ENCODE peak calls at places on chromosomes 1 and 21, in seven cellular contexts. One of them, this sample, is unnamed.

GRCh38 chr1:24952413-24952841 is 22.4 kb upstream of the RUNX3 start:
- DNase-seq in cardiac muscle cell: no peak
- DNase-seq in uterus: no peak
- DNase-seq in WTC11: no peak
- DNase-seq in stomach: no peak
- DNase-seq in choroid plexus epithelial cell: no peak
- DNase-seq in GM10248: no peak
- DNase-seq in this sample: no peak

GRCh38 chr1:67540025-67540732 is 110.0 kb upstream of the SERBP1 start:
- DNase-seq in cardiac muscle cell: no peak
- DNase-seq in uterus: no peak
- DNase-seq in WTC11: no peak
- DNase-seq in stomach: peak; percentile 59
- DNase-seq in choroid plexus epithelial cell: no peak
- DNase-seq in GM10248: no peak
- DNase-seq in this sample: no peak

GRCh38 chr1:203769505-203770343 is 4.7 kb downstream of the LAX1 start:
- DNase-seq in cardiac muscle cell: peak; percentile 96
- DNase-seq in uterus: peak; percentile 74
- DNase-seq in WTC11: no peak
- DNase-seq in stomach: peak; percentile 74
- DNase-seq in choroid plexus epithelial cell: peak; percentile 83
- DNase-seq in GM10248: no peak
- DNase-seq in this sample: no peak

GRCh38 chr1:221708076-221708571 is 33.8 kb downstream of the DUSP10 start:
- DNase-seq in cardiac muscle cell: peak; percentile 55
- DNase-seq in uterus: no peak
- DNase-seq in WTC11: no peak
- DNase-seq in stomach: no peak
- DNase-seq in choroid plexus epithelial cell: peak; percentile 73
- DNase-seq in GM10248: peak; percentile 57
- DNase-seq in this sample: no peak

GRCh38 chr1:95223110-95223509 is 10.9 kb upstream of the RWDD3 start:
- DNase-seq in cardiac muscle cell: peak; percentile 77
- DNase-seq in uterus: no peak
- DNase-seq in WTC11: no peak
- DNase-seq in stomach: no peak
- DNase-seq in choroid plexus epithelial cell: peak; percentile 60
- DNase-seq in GM10248: no peak
- DNase-seq in this sample: no peak

GRCh38 chr1:26541816-26542711 is 12.5 kb downstream of the RPS6KA1 start:
- DNase-seq in cardiac muscle cell: peak; percentile 98
- DNase-seq in uterus: peak; percentile 47
- DNase-seq in WTC11: peak; percentile 73
- DNase-seq in stomach: peak; percentile 65
- DNase-seq in choroid plexus epithelial cell: peak; percentile 87
- DNase-seq in GM10248: peak; percentile 91
- DNase-seq in this sample: no peak

GRCh38 chr1:10586125-10586524 is 111.4 kb downstream of the PEX14 start:
- DNase-seq in cardiac muscle cell: no peak
- DNase-seq in uterus: no peak
- DNase-seq in WTC11: no peak
- DNase-seq in stomach: no peak
- DNase-seq in choroid plexus epithelial cell: no peak
- DNase-seq in GM10248: no peak
- DNase-seq in this sample: no peak

GRCh38 chr1:183830389-183830788 is 25.5 kb downstream of the RGL1 start:
- DNase-seq in cardiac muscle cell: no peak
- DNase-seq in uterus: no peak
- DNase-seq in WTC11: no peak
- DNase-seq in stomach: no peak
- DNase-seq in choroid plexus epithelial cell: no peak
- DNase-seq in GM10248: no peak
- DNase-seq in this sample: no peak

GRCh38 chr1:34786521-34787325 is 5.7 kb downstream of the GJB3 start:
- DNase-seq in cardiac muscle cell: peak; percentile 83
- DNase-seq in uterus: peak; percentile 43
- DNase-seq in WTC11: peak; percentile 79
- DNase-seq in stomach: peak; percentile 84
- DNase-seq in choroid plexus epithelial cell: peak; percentile 87
- DNase-seq in GM10248: peak; percentile 81
- DNase-seq in this sample: no peak

GRCh38 chr21:42807938-42808613 is 71.3 kb downstream of the WDR4 start:
- DNase-seq in cardiac muscle cell: no peak
- DNase-seq in uterus: no peak
- DNase-seq in WTC11: no peak
- DNase-seq in stomach: no peak
- DNase-seq in choroid plexus epithelial cell: no peak
- DNase-seq in GM10248: no peak
- DNase-seq in this sample: peak; percentile 51

GRCh38 chr1:155273134-155273982 is at the start of gene CLK2:
- DNase-seq in cardiac muscle cell: peak; percentile 98
- DNase-seq in uterus: peak; percentile 91
- DNase-seq in WTC11: peak; percentile 98
- DNase-seq in stomach: peak; percentile 95
- DNase-seq in choroid plexus epithelial cell: peak; percentile 95
- DNase-seq in GM10248: peak; percentile 97
- DNase-seq in this sample: peak; percentile 97

DNA sequence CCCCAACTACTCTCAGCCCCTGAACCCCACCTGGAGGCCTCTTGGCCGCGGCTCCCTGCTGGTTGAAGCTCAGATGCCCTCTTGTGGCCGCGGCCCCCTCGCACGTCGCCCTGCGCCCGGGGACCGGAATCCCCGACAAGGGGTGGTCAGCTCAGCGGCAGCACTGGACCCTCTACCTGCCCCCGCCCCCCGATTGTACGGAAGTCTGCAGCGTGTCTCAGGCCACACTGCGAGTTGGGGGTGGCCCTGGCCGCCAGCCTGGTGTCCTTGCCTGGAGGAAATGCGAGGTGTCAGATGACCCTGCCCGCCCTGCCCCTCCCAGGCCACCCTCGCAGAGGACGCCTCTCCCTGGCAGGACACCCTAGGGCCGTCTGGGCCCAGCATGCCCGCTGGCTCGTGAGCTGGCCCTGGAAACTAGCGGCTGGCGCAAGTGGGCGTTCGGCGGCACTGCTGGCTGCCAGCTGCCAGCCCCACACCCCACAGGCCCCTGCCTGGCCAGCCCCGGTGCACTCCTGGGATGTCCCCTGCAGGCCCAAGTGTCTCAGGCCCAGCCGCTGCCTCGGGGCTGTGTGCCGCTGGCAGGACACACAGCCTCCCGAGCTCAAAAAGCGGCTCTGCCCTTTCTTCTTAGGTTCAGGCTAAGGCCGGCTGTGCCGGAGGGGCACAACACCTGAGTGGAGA is 60.8 kb downstream of the EDN2 start:
- DNase-seq in cardiac muscle cell: no peak
- DNase-seq in uterus: no peak
- DNase-seq in WTC11: peak; percentile 66
- DNase-seq in stomach: no peak
- DNase-seq in choroid plexus epithelial cell: no peak
- DNase-seq in GM10248: no peak
- DNase-seq in this sample: no peak
- TF ChIP-seq CTCF in cardiac muscle cell: peak; percentile 32
- TF ChIP-seq CTCF in uterus: no peak
- TF ChIP-seq CTCF in WTC11: no peak
- TF ChIP-seq CTCF in stomach: peak; percentile 22
- TF ChIP-seq CTCF in choroid plexus epithelial cell: peak; percentile 23
- TF ChIP-seq CTCF in GM10248: peak; percentile 37
- TF ChIP-seq CTCF in this sample: no peak

GRCh38 chr1:206647224-206647623 is 11.9 kb downstream of the DYRK3 start:
- DNase-seq in cardiac muscle cell: no peak
- DNase-seq in uterus: no peak
- DNase-seq in WTC11: no peak
- DNase-seq in stomach: no peak
- DNase-seq in choroid plexus epithelial cell: no peak
- DNase-seq in GM10248: no peak
- DNase-seq in this sample: no peak
- TF ChIP-seq CTCF in cardiac muscle cell: no peak
- TF ChIP-seq CTCF in uterus: no peak
- TF ChIP-seq CTCF in WTC11: no peak
- TF ChIP-seq CTCF in stomach: no peak
- TF ChIP-seq CTCF in choroid plexus epithelial cell: no peak
- TF ChIP-seq CTCF in GM10248: no peak
- TF ChIP-seq CTCF in this sample: no peak

GRCh38 chr1:94056996-94057395 is 64.0 kb downstream of the ABCA4 start:
- DNase-seq in cardiac muscle cell: no peak
- DNase-seq in uterus: no peak
- DNase-seq in WTC11: no peak
- DNase-seq in stomach: no peak
- DNase-seq in choroid plexus epithelial cell: peak; percentile 41
- DNase-seq in GM10248: no peak
- DNase-seq in this sample: no peak

GRCh38 chr1:94058766-94059165 is 62.2 kb downstream of the ABCA4 start:
- DNase-seq in cardiac muscle cell: no peak
- DNase-seq in uterus: no peak
- DNase-seq in WTC11: no peak
- DNase-seq in stomach: no peak
- DNase-seq in choroid plexus epithelial cell: no peak
- DNase-seq in GM10248: no peak
- DNase-seq in this sample: no peak

GRCh38 chr1:94063379-94063778 is 57.6 kb downstream of the ABCA4 start:
- DNase-seq in cardiac muscle cell: peak; percentile 88
- DNase-seq in uterus: peak; percentile 64
- DNase-seq in WTC11: no peak
- DNase-seq in stomach: peak; percentile 48
- DNase-seq in choroid plexus epithelial cell: peak; percentile 92
- DNase-seq in GM10248: no peak
- DNase-seq in this sample: no peak

GRCh38 chr1:94060720-94061119 is 60.2 kb downstream of the ABCA4 start:
- DNase-seq in cardiac muscle cell: no peak
- DNase-seq in uterus: no peak
- DNase-seq in WTC11: no peak
- DNase-seq in stomach: no peak
- DNase-seq in choroid plexus epithelial cell: no peak
- DNase-seq in GM10248: no peak
- DNase-seq in this sample: no peak

DNA sequence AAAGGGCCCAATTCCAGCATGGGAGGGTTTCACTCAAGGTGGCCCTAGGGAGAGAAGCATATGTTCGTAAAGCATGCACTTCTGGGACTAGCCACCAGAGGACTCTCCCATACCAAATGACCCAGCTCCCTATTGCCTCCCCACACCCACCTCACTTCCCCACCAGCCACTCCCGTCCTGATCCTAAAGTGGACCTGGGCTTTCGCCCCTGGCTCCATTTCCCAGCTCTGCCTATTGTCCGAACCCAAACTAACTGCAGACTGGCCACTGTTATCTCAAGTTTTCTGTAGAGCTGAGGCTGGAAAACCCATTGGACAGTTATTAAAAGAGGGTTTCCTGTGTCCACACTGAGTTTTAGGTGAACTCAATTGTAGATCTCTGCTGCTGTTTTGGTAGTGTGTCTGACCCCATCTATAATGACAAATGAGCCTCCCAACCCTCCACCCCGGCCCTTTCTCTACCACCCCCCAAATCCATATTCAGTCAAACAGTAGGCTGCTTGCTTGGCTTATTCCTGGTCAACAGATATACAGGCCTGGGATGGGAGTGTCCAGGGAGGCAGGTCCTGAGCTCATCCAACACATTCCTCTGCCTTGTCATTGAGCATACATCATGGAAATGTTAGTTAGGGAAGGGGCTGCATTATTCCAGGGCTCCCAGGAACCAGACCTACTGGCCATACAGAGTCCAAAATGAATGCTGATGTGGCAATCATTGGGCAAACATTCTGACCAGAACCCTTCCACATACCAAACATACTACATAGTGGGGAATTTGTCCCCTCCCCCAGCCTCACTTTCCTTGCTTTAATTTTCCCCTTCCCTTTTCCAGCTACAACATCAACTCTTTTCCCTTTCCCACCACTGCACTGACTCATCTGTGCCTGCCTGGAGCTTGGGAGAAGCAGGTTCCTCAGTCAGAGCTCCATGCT is 59.2 kb downstream of the ABCA4 start:
- DNase-seq in cardiac muscle cell: peak; percentile 89
- DNase-seq in uterus: peak; percentile 65
- DNase-seq in WTC11: peak; percentile 78
- DNase-seq in stomach: peak; percentile 76
- DNase-seq in choroid plexus epithelial cell: peak; percentile 91
- DNase-seq in GM10248: peak; percentile 74
- DNase-seq in this sample: no peak
- TF ChIP-seq CTCF in cardiac muscle cell: peak; percentile 96
- TF ChIP-seq CTCF in uterus: peak; percentile 71
- TF ChIP-seq CTCF in WTC11: peak; percentile 85
- TF ChIP-seq CTCF in stomach: peak; percentile 86
- TF ChIP-seq CTCF in choroid plexus epithelial cell: peak; percentile 94
- TF ChIP-seq CTCF in GM10248: peak; percentile 80
- TF ChIP-seq CTCF in this sample: peak; percentile 80

GRCh38 chr1:201331166-201331565 is 46.3 kb downstream of the TNNT2 start:
- DNase-seq in cardiac muscle cell: no peak
- DNase-seq in uterus: no peak
- DNase-seq in WTC11: no peak
- DNase-seq in stomach: no peak
- DNase-seq in choroid plexus epithelial cell: no peak
- DNase-seq in GM10248: no peak
- DNase-seq in this sample: no peak

GRCh38 chr1:201330541-201330940 is 46.9 kb downstream of the TNNT2 start:
- DNase-seq in cardiac muscle cell: no peak
- DNase-seq in uterus: no peak
- DNase-seq in WTC11: no peak
- DNase-seq in stomach: no peak
- DNase-seq in choroid plexus epithelial cell: no peak
- DNase-seq in GM10248: no peak
- DNase-seq in this sample: no peak

GRCh38 chr1:201334325-201335173 is 42.9 kb downstream of the TNNT2 start:
- DNase-seq in cardiac muscle cell: no peak
- DNase-seq in uterus: no peak
- DNase-seq in WTC11: no peak
- DNase-seq in stomach: no peak
- DNase-seq in choroid plexus epithelial cell: no peak
- DNase-seq in GM10248: no peak
- DNase-seq in this sample: no peak

GRCh38 chr1:201332021-201332420 is 45.5 kb downstream of the TNNT2 start:
- DNase-seq in cardiac muscle cell: no peak
- DNase-seq in uterus: no peak
- DNase-seq in WTC11: no peak
- DNase-seq in stomach: no peak
- DNase-seq in choroid plexus epithelial cell: no peak
- DNase-seq in GM10248: no peak
- DNase-seq in this sample: no peak

DNA sequence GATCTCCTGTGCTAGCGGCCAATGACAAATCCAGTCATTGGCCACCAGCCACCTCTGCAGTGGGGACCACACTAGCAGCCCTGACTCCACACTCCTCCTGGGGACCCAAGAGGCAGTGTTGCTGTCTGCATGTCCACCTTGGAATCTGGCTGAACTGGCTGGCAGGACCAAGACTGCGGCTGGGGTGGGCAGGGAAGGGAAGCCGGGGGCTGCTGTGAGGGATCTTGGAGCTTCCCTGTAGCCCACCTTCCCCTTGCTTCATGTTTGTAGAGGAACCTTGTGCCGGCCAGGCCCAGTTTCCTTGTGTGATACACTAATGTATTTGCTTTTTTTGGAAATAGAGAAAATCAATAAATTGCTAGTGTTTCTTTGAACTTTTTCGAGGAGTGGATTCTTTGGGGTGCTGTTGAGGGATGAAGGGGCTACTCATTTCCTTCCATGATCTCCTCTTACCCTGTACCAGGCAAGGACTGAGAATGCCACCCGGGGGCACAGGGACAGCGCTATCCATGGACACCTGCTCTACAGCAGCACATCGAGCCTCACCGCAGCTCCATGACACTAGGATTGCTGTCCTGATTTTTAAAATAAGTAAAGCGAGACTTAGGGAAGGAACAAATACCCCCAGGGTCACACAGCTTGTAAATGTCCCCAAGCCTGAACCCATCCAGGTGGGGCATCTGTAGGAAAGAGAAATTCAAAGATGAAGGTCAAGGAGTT is 44.7 kb downstream of the TNNT2 start:
- DNase-seq in cardiac muscle cell: no peak
- DNase-seq in uterus: no peak
- DNase-seq in WTC11: no peak
- DNase-seq in stomach: no peak
- DNase-seq in choroid plexus epithelial cell: no peak
- DNase-seq in GM10248: no peak
- DNase-seq in this sample: no peak
- TF ChIP-seq CTCF in cardiac muscle cell: no peak
- TF ChIP-seq CTCF in uterus: no peak
- TF ChIP-seq CTCF in WTC11: no peak
- TF ChIP-seq CTCF in stomach: no peak
- TF ChIP-seq CTCF in choroid plexus epithelial cell: no peak
- TF ChIP-seq CTCF in GM10248: no peak
- TF ChIP-seq CTCF in this sample: no peak